ENCODE peak calls at places on chromosome 18, in five cellular contexts. One of them, this sample, is unnamed.

GRCh38 chr18:59273936-59274928 is 978 bp upstream of the RAX start:
- DNase-seq in cardiac muscle cell: peak; percentile 36
- DNase-seq in stimulated activated CD8-positive, alpha-beta memory T cell treated with anti-CD3 and anti-CD28 coated beads, Interleukin-15, amount 100 ng/mL, for 1 hour: no peak
- DNase-seq in nephron progenitor cell: no peak
- DNase-seq in T-cell: no peak
- DNase-seq in this sample: peak; percentile 9

GRCh38 chr18:76188097-76188496 is 306.9 kb downstream of the ZNF516 start:
- DNase-seq in nephron progenitor cell: no peak
- DNase-seq in T-cell: no peak
- DNase-seq in cardiac muscle cell: no peak
- DNase-seq in stimulated activated CD8-positive, alpha-beta memory T cell treated with anti-CD3 and anti-CD28 coated beads, Interleukin-15, amount 100 ng/mL, for 1 hour: no peak
- DNase-seq in this sample: no peak

GRCh38 chr18:35142270-35142605 is 98.6 kb upstream of the ZNF397 start:
- DNase-seq in cardiac muscle cell: no peak
- DNase-seq in T-cell: no peak
- DNase-seq in nephron progenitor cell: no peak
- DNase-seq in stimulated activated CD8-positive, alpha-beta memory T cell treated with anti-CD3 and anti-CD28 coated beads, Interleukin-15, amount 100 ng/mL, for 1 hour: no peak
- DNase-seq in this sample: no peak

GRCh38 chr18:49639643-49640361 is 77.9 kb downstream of the LIPG start:
- DNase-seq in cardiac muscle cell: no peak
- DNase-seq in T-cell: no peak
- DNase-seq in stimulated activated CD8-positive, alpha-beta memory T cell treated with anti-CD3 and anti-CD28 coated beads, Interleukin-15, amount 100 ng/mL, for 1 hour: no peak
- DNase-seq in nephron progenitor cell: no peak
- DNase-seq in this sample: no peak

GRCh38 chr18:3466872-3467271 is 16.9 kb downstream of the TGIF1 start:
- DNase-seq in stimulated activated CD8-positive, alpha-beta memory T cell treated with anti-CD3 and anti-CD28 coated beads, Interleukin-15, amount 100 ng/mL, for 1 hour: no peak
- DNase-seq in cardiac muscle cell: no peak
- DNase-seq in T-cell: no peak
- DNase-seq in nephron progenitor cell: no peak
- DNase-seq in this sample: no peak

GRCh38 chr18:48800479-48800876 is 150.3 kb downstream of the SMAD7 start:
- DNase-seq in T-cell: no peak
- DNase-seq in nephron progenitor cell: no peak
- DNase-seq in stimulated activated CD8-positive, alpha-beta memory T cell treated with anti-CD3 and anti-CD28 coated beads, Interleukin-15, amount 100 ng/mL, for 1 hour: no peak
- DNase-seq in cardiac muscle cell: no peak
- DNase-seq in this sample: no peak

GRCh38 chr18:48441405-48441881 is 32.3 kb upstream of the ZBTB7C start:
- DNase-seq in T-cell: no peak
- DNase-seq in nephron progenitor cell: peak; percentile 45
- DNase-seq in cardiac muscle cell: peak; percentile 28
- DNase-seq in stimulated activated CD8-positive, alpha-beta memory T cell treated with anti-CD3 and anti-CD28 coated beads, Interleukin-15, amount 100 ng/mL, for 1 hour: no peak
- DNase-seq in this sample: no peak

GRCh38 chr18:72868666-72869661 is 1.2 kb upstream of the NETO1 start:
- DNase-seq in T-cell: no peak
- DNase-seq in nephron progenitor cell: peak; percentile 52
- DNase-seq in stimulated activated CD8-positive, alpha-beta memory T cell treated with anti-CD3 and anti-CD28 coated beads, Interleukin-15, amount 100 ng/mL, for 1 hour: no peak
- DNase-seq in cardiac muscle cell: peak; percentile 30
- DNase-seq in this sample: peak; percentile 30

This sample was measured in AG08396.